ENCODE peak calls at places on chromosomes 3 and 15, in ten cellular contexts. J is GM23248, T is heart left ventricle, H is Karpas-422, Z is breast epithelium, V is tibial artery, R is fibroblast of lung, U is aorta, I is MM.1S, L is heart right ventricle. X is an unnamed sample.

GRCh38 chr3:55543228-55543627 is 56.1 kb upstream of the WNT5A start:
- DNase-seq in J (peak; percentile 32), T (no peak), H (no peak), Z (no peak), V (no peak), R (peak; percentile 24), U (no peak), I (no peak), L (no peak), X (no peak)

GRCh38 chr3:11720220-11721113 is 76.8 kb upstream of the VGLL4 start:
- DNase-seq in J (peak; percentile 86), T (peak; percentile 82), H (peak; percentile 83), Z (peak; percentile 82), V (peak; percentile 91), R (peak; percentile 60), U (peak; percentile 91), I (peak; percentile 76), L (peak; percentile 65), X (peak; percentile 40)

GRCh38 chr3:151751161-151751560 is 17.4 kb downstream of the AADACL2 start:
- DNase-seq in J (peak; percentile 69), T (no peak), H (no peak), Z (no peak), V (no peak), R (peak; percentile 29), U (no peak), I (no peak), L (no peak), X (no peak)

GRCh38 chr3:29140706-29141105 is 140.2 kb upstream of the RBMS3 start:
- DNase-seq in J (peak; percentile 49), T (no peak), H (no peak), Z (no peak), V (no peak), R (peak; percentile 16), U (no peak), I (no peak), L (no peak), X (no peak)

GRCh38 chr3:155572085-155572484 is 172.8 kb downstream of the PLCH1 start:
- DNase-seq in J (peak; percentile 66), T (no peak), H (no peak), Z (no peak), V (no peak), R (peak; percentile 26), U (no peak), I (no peak), L (no peak), X (no peak)

GRCh38 chr3:32143849-32144757 is 37.7 kb downstream of the GPD1L start:
- DNase-seq in J (peak; percentile 88), T (no peak), H (peak; percentile 89), Z (no peak), V (no peak), R (peak; percentile 95), U (no peak), I (peak; percentile 61), L (no peak), X (peak; percentile 18)

GRCh38 chr3:77815467-77815866 is 775.6 kb downstream of the ROBO2 start:
- DNase-seq in J (peak; percentile 6), T (no peak), H (peak; percentile 88), Z (no peak), V (no peak), R (no peak), U (no peak), I (peak; percentile 27), L (no peak), X (no peak)

GRCh38 chr3:186963636-186964035 is 33.3 kb downstream of the ST6GAL1 start:
- DNase-seq in J (no peak), T (no peak), H (no peak), Z (no peak), V (peak; percentile 53), R (no peak), U (no peak), I (no peak), L (no peak), X (no peak)

DNA sequence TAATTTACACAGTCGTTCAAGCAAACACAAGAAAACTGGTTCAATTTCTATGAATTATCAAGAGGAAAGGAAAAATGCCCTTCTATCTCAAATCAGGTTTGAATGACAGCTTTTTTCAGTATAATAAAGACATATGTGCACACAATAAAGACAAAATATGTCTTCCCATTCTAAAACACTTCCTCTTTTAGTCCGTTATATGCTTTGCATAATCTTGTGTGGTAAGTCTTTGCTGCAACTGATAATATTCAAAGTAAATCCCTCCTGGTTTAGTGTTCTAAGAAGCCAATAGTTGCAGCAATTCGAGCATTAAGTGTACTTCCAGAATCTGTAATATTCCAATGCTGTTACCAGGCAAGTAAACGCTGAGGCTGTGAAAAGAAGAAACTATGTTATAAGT is 43.7 kb upstream of the MAPKBP1 start:
- DNase-seq in J (no peak), T (no peak), H (peak; percentile 88), Z (no peak), V (no peak), R (no peak), U (no peak), I (no peak), L (no peak), X (no peak)
- H3K36me3 ChIP-seq in J (peaks cover 15% of the 10 kb centered on the region), T (peaks cover 69% of the 10 kb centered on the region), H (peaks cover 41% of the 10 kb centered on the region), Z (no peaks in the 10 kb centered on the region), V (peaks cover 6% of the 10 kb centered on the region), R (no peaks in the 10 kb centered on the region), U (peaks cover 2% of the 10 kb centered on the region), I (no peaks in the 10 kb centered on the region), L (peaks cover 82% of the 10 kb centered on the region), X (no peaks in the 10 kb centered on the region)

GRCh38 chr3:120432105-120432860 is 18.5 kb downstream of the FSTL1 start:
- DNase-seq in J (peak; percentile 62), T (no peak), H (no peak), Z (no peak), V (no peak), R (peak; percentile 96), U (no peak), I (no peak), L (no peak), X (no peak)

GRCh38 chr3:120433662-120434331 is 17.0 kb downstream of the FSTL1 start:
- DNase-seq in J (no peak), T (no peak), H (no peak), Z (no peak), V (no peak), R (no peak), U (no peak), I (no peak), L (no peak), X (no peak)

GRCh38 chr3:120428904-120429303 is 21.9 kb downstream of the FSTL1 start:
- DNase-seq in J (peak; percentile 71), T (no peak), H (no peak), Z (no peak), V (no peak), R (peak; percentile 81), U (no peak), I (no peak), L (no peak), X (no peak)

GRCh38 chr3:120427201-120427600 is 23.6 kb downstream of the FSTL1 start:
- DNase-seq in J (no peak), T (no peak), H (no peak), Z (no peak), V (no peak), R (no peak), U (no peak), I (no peak), L (no peak), X (no peak)

DNA sequence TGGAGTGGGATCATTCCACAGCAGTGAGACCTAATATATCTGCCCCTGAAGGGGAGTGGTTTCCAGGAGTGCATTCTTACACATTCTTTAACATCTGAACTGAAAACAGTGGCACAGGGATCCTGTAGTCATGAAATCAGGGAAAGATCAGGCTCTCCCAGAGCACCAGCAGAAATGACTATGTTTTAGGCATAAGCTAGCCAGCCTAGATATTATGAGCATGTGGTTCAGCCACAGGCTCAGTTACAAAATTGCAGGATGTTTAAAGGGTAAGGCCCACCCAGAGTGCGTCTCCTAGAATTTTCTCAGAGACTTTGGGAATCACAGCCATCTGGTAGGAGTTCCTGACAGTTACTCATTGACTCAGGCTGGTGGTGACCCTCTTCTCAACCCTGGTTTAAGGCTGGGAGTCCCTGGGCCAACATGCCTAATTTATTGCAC is 20.9 kb downstream of the FSTL1 start:
- DNase-seq in J (peak; percentile 85), T (no peak), H (no peak), Z (no peak), V (no peak), R (peak; percentile 86), U (no peak), I (no peak), L (no peak), X (no peak)
- H3K4me1 ChIP-seq in J (peaks cover 100% of the 10 kb centered on the region), T (peaks cover 45% of the 10 kb centered on the region), H (no peaks in the 10 kb centered on the region), Z (no peaks in the 10 kb centered on the region), V (no peaks in the 10 kb centered on the region), R (peaks cover 57% of the 10 kb centered on the region), U (peaks cover 33% of the 10 kb centered on the region), I (no peaks in the 10 kb centered on the region), L (peaks cover 75% of the 10 kb centered on the region), X (peaks cover 51% of the 10 kb centered on the region)

GRCh38 chr3:30989266-30989799 is 94.9 kb upstream of the GADL1 start:
- DNase-seq in J (no peak), T (no peak), H (no peak), Z (no peak), V (no peak), R (no peak), U (no peak), I (no peak), L (no peak), X (no peak)

GRCh38 chr3:30986551-30986950 is 92.1 kb upstream of the GADL1 start:
- DNase-seq in J (no peak), T (no peak), H (no peak), Z (no peak), V (no peak), R (no peak), U (no peak), I (no peak), L (no peak), X (no peak)

GRCh38 chr3:30984855-30985793 is 90.7 kb upstream of the GADL1 start:
- DNase-seq in J (no peak), T (no peak), H (no peak), Z (no peak), V (no peak), R (peak; percentile 45), U (no peak), I (no peak), L (no peak), X (no peak)

DNA sequence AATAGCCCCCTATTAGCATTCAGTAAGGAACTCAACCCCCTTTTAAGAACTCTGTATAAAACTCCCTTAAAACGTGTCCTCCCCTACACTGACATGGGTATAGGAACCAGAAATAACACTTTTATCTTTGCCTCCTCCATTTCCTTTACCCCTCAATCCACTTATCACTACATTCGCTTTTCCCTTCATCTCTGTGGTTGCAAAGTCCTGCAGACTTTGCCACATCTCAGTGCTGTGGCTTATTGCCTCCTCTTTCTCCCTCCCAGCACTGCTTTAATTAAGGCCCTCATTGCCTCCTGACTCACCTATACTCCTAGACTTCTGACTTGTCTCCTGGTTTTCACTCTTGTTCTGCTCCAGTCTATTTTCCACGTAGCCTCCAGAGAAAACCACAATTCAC is 94.3 kb upstream of the GADL1 start:
- DNase-seq in J (no peak), T (no peak), H (no peak), Z (no peak), V (no peak), R (peak; percentile 41), U (no peak), I (no peak), L (no peak), X (no peak)
- H3K4me3 ChIP-seq in J (no peak overlapping the region), T (no peak overlapping the region), H (no peak overlapping the region), Z (no peak overlapping the region), V (no peak overlapping the region), R (no peak overlapping the region), U (no peak overlapping the region), I (no peak overlapping the region), L (no peak overlapping the region), X (no peak overlapping the region)

DNA sequence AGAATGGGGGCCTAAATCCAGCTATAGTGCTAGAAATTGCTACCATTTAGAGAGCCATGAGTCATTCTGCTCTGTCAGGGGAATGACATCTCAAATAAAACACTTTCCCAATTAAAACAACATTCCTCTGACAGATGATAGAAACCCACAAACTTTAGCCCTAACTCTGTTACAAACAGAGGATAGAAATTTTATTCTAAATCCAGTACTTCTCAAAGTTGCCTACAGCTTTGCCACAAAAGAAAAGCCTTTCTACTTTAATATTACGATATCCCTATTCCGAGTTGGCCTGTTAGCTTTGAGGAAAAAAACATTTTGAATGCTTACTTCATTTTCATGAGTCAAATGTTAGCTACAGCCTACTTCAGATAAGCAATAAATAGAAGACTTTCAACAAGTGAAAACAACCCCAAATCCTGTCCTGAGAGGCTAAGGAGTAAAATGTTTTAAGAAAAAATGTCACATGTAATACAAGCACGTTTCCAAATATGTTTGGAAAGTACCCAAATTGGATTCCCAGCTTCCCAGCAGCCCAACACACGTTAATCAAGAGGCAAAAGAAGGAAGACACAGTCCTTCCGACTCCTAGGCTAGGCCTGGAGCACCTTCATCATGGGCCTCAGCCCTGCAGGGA is 83.6 kb downstream of the ATP1B3 start:
- DNase-seq in J (peak; percentile 84), T (no peak), H (no peak), Z (no peak), V (no peak), R (peak; percentile 80), U (no peak), I (no peak), L (no peak), X (no peak)
- H3K36me3 ChIP-seq in J (no peaks in the 10 kb centered on the region), T (peaks cover 45% of the 10 kb centered on the region), H (no peaks in the 10 kb centered on the region), Z (no peaks in the 10 kb centered on the region), V (peaks cover 24% of the 10 kb centered on the region), R (no peaks in the 10 kb centered on the region), U (peaks cover 4% of the 10 kb centered on the region), I (no peaks in the 10 kb centered on the region), L (peaks cover 60% of the 10 kb centered on the region), X (peaks cover 6% of the 10 kb centered on the region)

X was measured in tibial nerve.